ENCODE peak calls at places on chromosome 1, in ten cellular contexts. S is stimulated activated CD4-positive, alpha-beta T cell treated with anti-CD3 and anti-CD28 coated beads, Interleukin-1b, Interleukin-23, amount 100 ng/mL, for 24 hours; I is heart left ventricle; N is H4; T is COR-L47; Q is stromal cell of bone marrow; Z is transverse colon; U is cardiac muscle cell; V is NCI-H1105; C is ACHN. A is an unnamed sample.

GRCh38 chr1:152497273-152497672 is 13.3 kb upstream of the LCE5A start:
- DNase-seq in S (no peak), Q (no peak), I (no peak), N (no peak), T (no peak), V (no peak), C (peak; percentile 37), U (no peak), Z (no peak), A (no peak)

GRCh38 chr1:173454966-173455524 is 22.1 kb upstream of the PRDX6 start:
- DNase-seq in Q (no peak), V (no peak), T (no peak), S (no peak), U (no peak), Z (no peak), N (no peak), I (no peak), C (no peak), A (no peak)

GRCh38 chr1:94115254-94115899 is 5.6 kb downstream of the ABCA4 start:
- DNase-seq in I (no peak), V (no peak), C (no peak), Q (no peak), U (no peak), T (no peak), Z (no peak), N (no peak), S (no peak), A (no peak)

GRCh38 chr1:2304921-2305681 is 77.0 kb downstream of the SKI start:
- DNase-seq in Q (no peak), I (no peak), U (no peak), T (no peak), Z (no peak), N (no peak), S (no peak), V (no peak), C (no peak), A (no peak)

GRCh38 chr1:246428542-246429308 is 78.4 kb downstream of the SMYD3 start:
- DNase-seq in N (peak; percentile 90), U (no peak), C (peak; percentile 99), Z (no peak), T (no peak), S (no peak), I (no peak), V (no peak), Q (peak; percentile 93), A (peak; percentile 71)

GRCh38 chr1:110440877-110441276 is 10.1 kb upstream of the PROK1 start:
- DNase-seq in U (no peak), V (no peak), Q (peak; percentile 31), Z (no peak), S (no peak), T (no peak), C (no peak), N (no peak), I (no peak), A (peak; percentile 24)

GRCh38 chr1:1088036-1088800 is 14.1 kb upstream of the RNF223 start:
- DNase-seq in Z (peak; percentile 7), I (no peak), S (no peak), N (no peak), C (no peak), Q (no peak), V (no peak), U (no peak), T (no peak), A (no peak)

GRCh38 chr1:154490327-154490726 is 11.7 kb upstream of the TDRD10 start:
- DNase-seq in S (no peak), N (no peak), V (no peak), U (no peak), I (no peak), T (no peak), C (no peak), Z (no peak), Q (no peak), A (no peak)

A was measured in GM04504.